ENCODE peak calls at places on chromosomes 4 and X, in six cellular contexts. R, U, P, X, C and K are unnamed samples.
A peak's percentile ranks its signal among the peaks of the same experiment; 100 is the strongest.

GRCh38 chr4:159444668-159445067 is 341.8 kb downstream of the RAPGEF2 start:
- DNase-seq in R (no peak), U (no peak), P (peak; percentile 18), X (no peak), C (no peak), K (no peak)

GRCh38 chr4:101349346-101350064 is 2.2 kb upstream of the PPP3CA start:
- DNase-seq in R (no peak), U (no peak), P (peak; percentile 68), X (no peak), C (no peak), K (no peak)

GRCh38 chr4:79528241-79528706 is 120.2 kb upstream of the GK2 start:
- DNase-seq in R (no peak), U (no peak), P (no peak), X (peak; percentile 38), C (no peak), K (no peak)

GRCh38 chrX:69493766-69494165 is 10.4 kb upstream of the NALF2 start:
- DNase-seq in R (no peak), U (no peak), P (no peak), X (no peak), C (no peak), K (no peak)

GRCh38 chr4:23297327-23297726 is 592.5 kb downstream of the PPARGC1A start:
- DNase-seq in R (no peak), U (no peak), P (no peak), X (no peak), C (no peak), K (no peak)

GRCh38 chr4:140718240-140718639 is 37.9 kb downstream of the TBC1D9 start:
- DNase-seq in R (no peak), U (no peak), P (peak; percentile 70), X (peak; percentile 73), C (no peak), K (no peak)

GRCh38 chrX:80808854-80809493 is 703 bp downstream of the BRWD3 start:
- DNase-seq in R (no peak), U (no peak), P (peak; percentile 19), X (peak; percentile 7), C (peak; percentile 9), K (no peak)

GRCh38 chrX:131747173-131747572 is 203.3 kb downstream of the OR13H1 start:
- DNase-seq in R (peak; percentile 73), U (no peak), P (no peak), X (peak; percentile 89), C (no peak), K (peak; percentile 89)

GRCh38 chrX:119790977-119791436 is 423 bp downstream of the RPL39 start:
- DNase-seq in R (peak; percentile 25), U (no peak), P (peak; percentile 31), X (peak; percentile 31), C (peak; percentile 25), K (peak; percentile 22)

GRCh38 chr4:154622598-154622997 is 10.1 kb upstream of the FGG start:
- DNase-seq in R (no peak), U (no peak), P (peak; percentile 60), X (peak; percentile 50), C (no peak), K (peak; percentile 40)

GRCh38 chrX:134849390-134849789 is 141.4 kb upstream of the SMIM10 start:
- DNase-seq in R (no peak), U (no peak), P (peak; percentile 54), X (peak; percentile 6), C (no peak), K (no peak)

GRCh38 chr4:89411539-89411938 is 103.9 kb upstream of the GPRIN3 start:
- DNase-seq in R (no peak), U (no peak), P (peak; percentile 12), X (no peak), C (no peak), K (no peak)